ENCODE peak calls at places on chromosome 21, in six cellular contexts. I is adrenal gland, W is IMR-90, H is H9, F is colonic mucosa, M is T-helper 1 cell. C is an unnamed sample.

GRCh38 chr21:29002442-29003144 is 9.9 kb upstream of the LTN1 start:
- DNase-seq in I (peak), W (peak), H (peak), F (peak), M (peak), C (peak)

GRCh38 chr21:35340273-35340672 is 291.2 kb upstream of the RUNX1 start:
- DNase-seq in I (no peak), W (no peak), H (no peak), F (no peak), M (no peak), C (no peak)

GRCh38 chr21:39003982-39004775 is 179.1 kb downstream of the PSMG1 start:
- DNase-seq in I (no peak), W (peak), H (no peak), F (no peak), M (no peak), C (no peak)

GRCh38 chr21:43712268-43712942 is 6.5 kb upstream of the PDXK start:
- DNase-seq in I (peak), W (peak), H (peak), F (peak), M (no peak), C (no peak)

GRCh38 chr21:45019076-45019886 is 55.1 kb upstream of the ADARB1 start:
- DNase-seq in I (peak), W (no peak), H (no peak), F (no peak), M (no peak), C (no peak)

GRCh38 chr21:44049182-44049581 is 37.1 kb downstream of the TRAPPC10 start:
- DNase-seq in I (no peak), W (no peak), H (no peak), F (no peak), M (no peak), C (no peak)

GRCh38 chr21:42463861-42464515 is 32.0 kb downstream of the RSPH1 start:
- DNase-seq in I (peak), W (peak), H (peak), F (peak), M (peak), C (peak)

GRCh38 chr21:34639882-34640788 is 25.2 kb upstream of the RCAN1 start:
- DNase-seq in I (no peak), W (peak), H (no peak), F (no peak), M (peak), C (no peak)

GRCh38 chr21:39079617-39080016 is 103.6 kb downstream of the PSMG1 start:
- DNase-seq in I (peak), W (peak), H (no peak), F (peak), M (no peak), C (no peak)

GRCh38 chr21:32119389-32119788 is 159.5 kb downstream of the MIS18A start:
- DNase-seq in I (no peak), W (no peak), H (no peak), F (no peak), M (no peak), C (no peak)

GRCh38 chr21:27407296-27407695 is 440.4 kb upstream of the ADAMTS5 start:
- DNase-seq in I (no peak), W (no peak), H (no peak), F (no peak), M (no peak), C (no peak)

GRCh38 chr21:42159560-42160110 is 59.3 kb upstream of the ABCG1 start:
- DNase-seq in I (no peak), W (no peak), H (peak), F (no peak), M (no peak), C (no peak)

GRCh38 chr21:25467891-25468290 is 139.4 kb downstream of the MRPL39 start:
- DNase-seq in I (no peak), W (no peak), H (no peak), F (no peak), M (no peak), C (no peak)

GRCh38 chr21:41972511-41973205 is 18.8 kb upstream of the C2CD2 start:
- DNase-seq in I (no peak), W (no peak), H (no peak), F (peak), M (no peak), C (no peak)

GRCh38 chr21:43991447-43991991 is 20.6 kb upstream of the TRAPPC10 start:
- DNase-seq in I (no peak), W (no peak), H (no peak), F (no peak), M (no peak), C (no peak)